ENCODE peak calls at places on chromosome 20, in six cellular contexts. X is body of pancreas; G is cardiac fibroblast; C is stomach; N is endodermal cell; T is CD8-positive, alpha-beta T cell. R is an unnamed sample.

GRCh38 chr20:4811661-4812181 is 90.0 kb downstream of the PRND start:
- DNase-seq in X (peak; percentile 22), G (no peak), C (peak; percentile 67), N (no peak), T (peak; percentile 76), R (no peak)

GRCh38 chr20:41375846-41376245 is 9.2 kb upstream of the EMILIN3 start:
- DNase-seq in X (no peak), G (no peak), C (no peak), N (no peak), T (no peak), R (no peak)

GRCh38 chr20:37179671-37180524 is 550 bp upstream of the MROH8 start:
- DNase-seq in X (no peak), G (peak; percentile 72), C (no peak), N (no peak), T (no peak), R (no peak)

GRCh38 chr20:58267389-58268215 is 39.1 kb upstream of the ANKRD60 start:
- DNase-seq in X (no peak), G (no peak), C (no peak), N (no peak), T (no peak), R (no peak)

GRCh38 chr20:33839591-33839990 is 28.4 kb downstream of the CHMP4B start:
- DNase-seq in X (peak; percentile 81), G (no peak), C (peak; percentile 83), N (no peak), T (no peak), R (no peak)

GRCh38 chr20:52105045-52105572 is 86.5 kb downstream of the ZFP64 start:
- DNase-seq in X (peak; percentile 43), G (peak; percentile 37), C (no peak), N (peak; percentile 89), T (no peak), R (peak; percentile 86)

GRCh38 chr20:6765469-6766058 is 1.9 kb upstream of the BMP2 start:
- DNase-seq in X (peak; percentile 13), G (peak; percentile 85), C (no peak), N (no peak), T (no peak), R (peak; percentile 22)

GRCh38 chr20:366042-366718 is 14.4 kb upstream of the TRIB3 start:
- DNase-seq in X (no peak), G (no peak), C (no peak), N (no peak), T (no peak), R (no peak)

GRCh38 chr20:41213150-41213820 is 75.9 kb downstream of the PLCG1 start:
- DNase-seq in X (no peak), G (no peak), C (no peak), N (no peak), T (no peak), R (no peak)

GRCh38 chr20:32130352-32130751 is 20.8 kb downstream of the TM9SF4 start:
- DNase-seq in X (no peak), G (peak; percentile 39), C (no peak), N (no peak), T (no peak), R (no peak)

GRCh38 chr20:2756056-2756611 is 44.3 kb downstream of the CPXM1 start:
- DNase-seq in X (no peak), G (peak; percentile 66), C (no peak), N (peak; percentile 90), T (no peak), R (peak; percentile 91)

GRCh38 chr20:43843096-43843964 is 71.3 kb upstream of the TOX2 start:
- DNase-seq in X (no peak), G (peak; percentile 92), C (no peak), N (no peak), T (no peak), R (no peak)

GRCh38 chr20:44071057-44071456 is 115.9 kb downstream of the JPH2 start:
- DNase-seq in X (no peak), G (no peak), C (peak; percentile 14), N (no peak), T (no peak), R (no peak)

GRCh38 chr20:43721429-43722152 is 5.2 kb downstream of the GTSF1L start:
- DNase-seq in X (no peak), G (no peak), C (no peak), N (peak; percentile 61), T (no peak), R (peak; percentile 63)

GRCh38 chr20:10321138-10321717 is 102.6 kb downstream of the SNAP25 start:
- DNase-seq in X (no peak), G (no peak), C (no peak), N (no peak), T (no peak), R (no peak)

GRCh38 chr20:25538838-25539665 is 46.3 kb downstream of the NINL start:
- DNase-seq in X (no peak), G (no peak), C (no peak), N (no peak), T (no peak), R (peak; percentile 59)

GRCh38 chr20:33817411-33817810 is 6.3 kb downstream of the CHMP4B start:
- DNase-seq in X (no peak), G (no peak), C (no peak), N (no peak), T (no peak), R (no peak)

GRCh38 chr20:4973330-4974097 is 27.8 kb downstream of the SLC23A2 start:
- DNase-seq in X (peak; percentile 43), G (peak; percentile 86), C (peak; percentile 43), N (no peak), T (peak; percentile 30), R (no peak)

GRCh38 chr20:13101701-13102100 is 92.9 kb downstream of the SPTLC3 start:
- DNase-seq in X (no peak), G (peak; percentile 42), C (no peak), N (no peak), T (no peak), R (no peak)

GRCh38 chr20:41264819-41265218 is 52.7 kb downstream of the ZHX3 start:
- DNase-seq in X (no peak), G (no peak), C (no peak), N (no peak), T (no peak), R (no peak)

GRCh38 chr20:22353586-22353985 is 230.8 kb downstream of the FOXA2 start:
- DNase-seq in X (no peak), G (no peak), C (no peak), N (no peak), T (no peak), R (no peak)
- H3K4me3 ChIP-seq in X (no peak overlapping the region), G (no peak overlapping the region), C (no peak overlapping the region), N (no peak overlapping the region), T (no peak overlapping the region), R (no peak overlapping the region)

GRCh38 chr20:17972121-17972520 is 3.3 kb downstream of the MGME1 start:
- DNase-seq in X (no peak), G (peak; percentile 58), C (no peak), N (no peak), T (no peak), R (no peak)
- H3K4me3 ChIP-seq in X (no peak overlapping the region), G (peak overlapping the region; percentile 76), C (peak overlapping the region; percentile 90), N (peak overlapping the region; percentile 91), T (no peak overlapping the region), R (peak overlapping the region; percentile 82)

GRCh38 chr20:53652859-53653520 is 59.4 kb upstream of the ZNF217 start:
- DNase-seq in X (no peak), G (no peak), C (no peak), N (no peak), T (no peak), R (no peak)
- H3K4me3 ChIP-seq in X (no peak overlapping the region), G (no peak overlapping the region), C (no peak overlapping the region), N (no peak overlapping the region), T (peak overlapping the region; percentile 28), R (no peak overlapping the region)

GRCh38 chr20:38373898-38374297 is 27.6 kb downstream of the LBP start:
- DNase-seq in X (no peak), G (no peak), C (no peak), N (no peak), T (no peak), R (no peak)

GRCh38 chr20:38373231-38373867 is 27.1 kb downstream of the LBP start:
- DNase-seq in X (no peak), G (no peak), C (no peak), N (no peak), T (no peak), R (no peak)

GRCh38 chr20:38372830-38373229 is 26.5 kb downstream of the LBP start:
- DNase-seq in X (no peak), G (no peak), C (no peak), N (no peak), T (no peak), R (no peak)

GRCh38 chr20:38369387-38369786 is 23.1 kb downstream of the LBP start:
- DNase-seq in X (no peak), G (peak; percentile 28), C (no peak), N (peak; percentile 68), T (no peak), R (peak; percentile 73)
- H3K4me3 ChIP-seq in X (no peak overlapping the region), G (no peak overlapping the region), C (no peak overlapping the region), N (peak overlapping the region; percentile 58), T (no peak overlapping the region), R (no peak overlapping the region)

GRCh38 chr20:50415516-50416268 is 94.5 kb upstream of the PTPN1 start:
- DNase-seq in X (peak; percentile 100), G (peak; percentile 98), C (peak; percentile 100), N (peak; percentile 77), T (no peak), R (peak; percentile 68)
- H3K4me3 ChIP-seq in X (no peak overlapping the region), G (peak overlapping the region; percentile 16), C (no peak overlapping the region), N (no peak overlapping the region), T (no peak overlapping the region), R (no peak overlapping the region)

DNA sequence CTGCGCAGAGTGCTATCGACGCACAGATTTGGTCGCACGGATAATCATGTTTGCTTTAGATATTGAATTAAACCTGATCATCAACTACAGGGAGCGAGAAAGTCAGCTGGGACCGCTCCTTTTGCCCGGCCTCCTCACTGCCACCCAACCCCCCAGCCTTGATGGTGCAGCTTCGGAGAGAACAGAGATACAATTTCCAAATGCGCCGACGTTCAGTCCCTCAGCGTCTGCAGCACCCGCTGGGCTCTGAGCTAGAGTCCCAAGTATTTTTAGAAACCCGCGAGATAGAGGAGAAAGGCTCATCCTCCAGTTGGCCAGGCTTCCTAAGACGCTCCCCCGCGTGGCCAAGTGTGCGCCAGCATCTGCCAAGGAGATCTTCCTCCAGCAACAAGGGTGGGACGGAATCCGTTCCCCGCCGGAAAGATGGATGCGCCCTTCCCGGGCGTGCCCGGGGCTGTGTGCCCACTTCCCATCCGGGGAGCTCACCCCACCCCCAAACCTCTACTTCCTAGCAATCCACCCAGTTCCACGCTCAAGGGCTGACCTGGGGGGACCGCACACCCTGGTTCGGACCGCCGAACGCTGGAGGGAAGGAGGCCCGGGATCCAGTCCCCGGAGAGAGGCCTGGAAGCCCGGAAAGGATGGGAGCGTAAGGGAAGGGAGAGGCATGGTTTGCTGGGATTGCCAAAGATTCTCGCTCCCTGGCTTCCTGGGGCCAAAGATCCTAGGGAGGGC is 4.1 kb downstream of the NKX2-2 start:
- DNase-seq in X (no peak), G (peak; percentile 40), C (no peak), N (peak; percentile 68), T (peak; percentile 10), R (peak; percentile 86)
- H3K4me3 ChIP-seq in X (no peak overlapping the region), G (peak overlapping the region; percentile 7), C (peak overlapping the region; percentile 56), N (no peak overlapping the region), T (peak overlapping the region; percentile 35), R (peak overlapping the region; percentile 0)

R was measured in H7.